ENCODE peak calls at places on chromosomes 3 and 15, in six cellular contexts. V is activated CD8-positive, alpha-beta T cell treated with anti-CD3 and anti-CD28 coated beads, Interleukin-2, amount 10 ng/mL, durations not matched to agents 7 days and 5 days; X is nucleus accumbens; N is foreskin fibroblast; Y is NCI-H226; B is RWPE1. H is an unnamed sample.

GRCh38 chr3:12796171-12797123 is at the start of gene CAND2:
- DNase-seq in V (no peak), X (peak), N (peak), Y (peak), B (peak), H (peak)

GRCh38 chr3:14278799-14279705 is 100.4 kb downstream of the LSM3 start:
- DNase-seq in V (no peak), X (no peak), N (no peak), Y (peak), B (no peak), H (no peak)

GRCh38 chr15:38174691-38175090 is 77.9 kb upstream of the SPRED1 start:
- DNase-seq in V (no peak), X (no peak), N (no peak), Y (no peak), B (no peak), H (no peak)

GRCh38 chr3:46368569-46368968 is 2.2 kb upstream of the CCR5 start:
- DNase-seq in V (peak), X (peak), N (no peak), Y (no peak), B (peak), H (no peak)

GRCh38 chr3:127585163-127585812 is 5.2 kb downstream of the TPRA1 start:
- DNase-seq in V (no peak), X (no peak), N (peak), Y (no peak), B (no peak), H (no peak)

GRCh38 chr3:32603064-32603463 is 32.4 kb upstream of the DYNC1LI1 start:
- DNase-seq in V (no peak), X (no peak), N (no peak), Y (no peak), B (no peak), H (no peak)

GRCh38 chr3:128505771-128506170 is 12.8 kb upstream of the GATA2 start:
- DNase-seq in V (no peak), X (no peak), N (no peak), Y (peak), B (peak), H (no peak)

GRCh38 chr3:146157325-146158060 is 3.5 kb downstream of the PLOD2 start:
- DNase-seq in V (no peak), X (no peak), N (no peak), Y (no peak), B (no peak), H (no peak)

GRCh38 chr3:23111286-23111685 is 91.8 kb upstream of the UBE2E2 start:
- DNase-seq in V (no peak), X (no peak), N (no peak), Y (no peak), B (no peak), H (no peak)

GRCh38 chr3:165568907-165569462 is 268.2 kb downstream of the BCHE start:
- DNase-seq in V (no peak), X (no peak), N (no peak), Y (no peak), B (no peak), H (no peak)

GRCh38 chr3:186823391-186823790 is 17.1 kb upstream of the RFC4 start:
- DNase-seq in V (no peak), X (no peak), N (no peak), Y (no peak), B (no peak), H (no peak)

GRCh38 chr3:144652573-144652972 is 681.0 kb downstream of the DIPK2A start:
- DNase-seq in V (no peak), X (no peak), N (peak), Y (peak), B (no peak), H (no peak)

GRCh38 chr3:187265461-187265955 is 26.0 kb downstream of the MASP1 start:
- DNase-seq in V (no peak), X (no peak), N (no peak), Y (peak), B (no peak), H (no peak)

GRCh38 chr15:34582461-34583357 is 742 bp downstream of the GOLGA8B start:
- DNase-seq in V (peak), X (no peak), N (peak), Y (peak), B (peak), H (no peak)

GRCh38 chr3:159191454-159191853 is 389.6 kb downstream of the MFSD1 start:
- DNase-seq in V (no peak), X (no peak), N (peak), Y (peak), B (peak), H (no peak)

GRCh38 chr3:72214065-72215048 is 429.4 kb upstream of the PROK2 start:
- DNase-seq in V (no peak), X (no peak), N (no peak), Y (no peak), B (no peak), H (no peak)

GRCh38 chr3:147413712-147414325 is 4.7 kb downstream of the ZIC1 start:
- DNase-seq in V (no peak), X (no peak), N (no peak), Y (no peak), B (no peak), H (no peak)

GRCh38 chr3:126156468-126156867 is 23.9 kb downstream of the ALDH1L1 start:
- DNase-seq in V (no peak), X (no peak), N (no peak), Y (no peak), B (peak), H (no peak)

GRCh38 chr3:184040010-184040409 is 8.5 kb downstream of the HTR3D start:
- DNase-seq in V (no peak), X (no peak), N (peak), Y (peak), B (no peak), H (no peak)

GRCh38 chr15:64877435-64877834 is 34.3 kb upstream of the ANKDD1A start:
- DNase-seq in V (peak), X (peak), N (no peak), Y (peak), B (no peak), H (no peak)

GRCh38 chr3:56467108-56467507 is 1.2 kb downstream of the ERC2 start:
- DNase-seq in V (peak), X (peak), N (peak), Y (peak), B (peak), H (peak)

GRCh38 chr3:151171145-151171544 is 31.9 kb downstream of the GPR171 start:
- DNase-seq in V (peak), X (no peak), N (no peak), Y (no peak), B (no peak), H (no peak)

GRCh38 chr15:88610756-88611231 is 10.3 kb upstream of the AEN start:
- DNase-seq in V (no peak), X (no peak), N (no peak), Y (peak), B (no peak), H (no peak)

GRCh38 chr3:126083511-126083912 is 412 bp downstream of the SLC41A3 start:
- DNase-seq in V (peak), X (no peak), N (peak), Y (peak), B (peak), H (no peak)

GRCh38 chr3:147921044-147921443 is 511.9 kb downstream of the ZIC1 start:
- DNase-seq in V (no peak), X (no peak), N (no peak), Y (no peak), B (no peak), H (no peak)